ENCODE peak calls at places on chromosomes 12 and 14, in seven cellular contexts. G, U, F, B, R, P and Z are unnamed samples.
A peak's percentile ranks its signal among the peaks of the same experiment; 100 is the strongest.

GRCh38 chr12:103879048-103879692 is 38.1 kb upstream of the NT5DC3 start:
- DNase-seq in G (no peak), U (no peak), F (no peak), B (no peak), R (no peak), P (no peak), Z (no peak)

GRCh38 chr14:99424306-99424877 is 56.3 kb downstream of the SETD3 start:
- DNase-seq in G (no peak), U (no peak), F (no peak), B (no peak), R (no peak), P (no peak), Z (no peak)

GRCh38 chr12:132207083-132207775 is 63.0 kb downstream of the NOC4L start:
- DNase-seq in G (no peak), U (no peak), F (no peak), B (no peak), R (no peak), P (no peak), Z (no peak)

GRCh38 chr14:102080183-102081080 is 6.4 kb downstream of the HSP90AA1 start:
- DNase-seq in G (no peak), U (no peak), F (no peak), B (no peak), R (no peak), P (no peak), Z (no peak)

GRCh38 chr14:53942970-53943750 is 13.5 kb downstream of the BMP4 start:
- DNase-seq in G (no peak), U (no peak), F (no peak), B (no peak), R (no peak), P (no peak), Z (no peak)

GRCh38 chr12:6080149-6081045 is 44.1 kb downstream of the VWF start:
- DNase-seq in G (no peak), U (no peak), F (no peak), B (no peak), R (no peak), P (no peak), Z (no peak)

GRCh38 chr12:70982991-70983390 is 62.5 kb upstream of the PTPRR start:
- DNase-seq in G (no peak), U (no peak), F (no peak), B (no peak), R (no peak), P (no peak), Z (no peak)

GRCh38 chr12:107650977-107651376 is 34.6 kb upstream of the PWP1 start:
- DNase-seq in G (no peak), U (no peak), F (no peak), B (no peak), R (no peak), P (no peak), Z (no peak)

GRCh38 chr12:52813885-52814709 is at the start of gene KRT4:
- DNase-seq in G (no peak), U (no peak), F (no peak), B (no peak), R (peak; percentile 53), P (no peak), Z (no peak)

GRCh38 chr14:77025744-77026165 is 2.8 kb downstream of the IRF2BPL start:
- DNase-seq in G (no peak), U (no peak), F (peak; percentile 44), B (no peak), R (peak; percentile 41), P (no peak), Z (no peak)

GRCh38 chr14:25472700-25473099 is 422.8 kb upstream of the STXBP6 start:
- DNase-seq in G (no peak), U (no peak), F (no peak), B (no peak), R (no peak), P (no peak), Z (no peak)

GRCh38 chr12:54662028-54662427 is 13.9 kb upstream of the DCD start:
- DNase-seq in G (no peak), U (no peak), F (no peak), B (no peak), R (no peak), P (no peak), Z (no peak)

GRCh38 chr12:103840399-103840880 is 594 bp downstream of the NT5DC3 start:
- DNase-seq in G (peak; percentile 42), U (no peak), F (peak; percentile 36), B (no peak), R (peak; percentile 42), P (no peak), Z (no peak)

GRCh38 chr12:128807161-128807724 is 16.5 kb downstream of the SLC15A4 start:
- DNase-seq in G (no peak), U (peak; percentile 44), F (peak; percentile 17), B (no peak), R (no peak), P (no peak), Z (peak; percentile 31)

GRCh38 chr12:46357438-46358324 is 14.9 kb downstream of the SLC38A2 start:
- DNase-seq in G (no peak), U (no peak), F (no peak), B (no peak), R (peak; percentile 70), P (no peak), Z (no peak)

GRCh38 chr12:14367097-14367661 is 1.7 kb downstream of the ATF7IP start:
- DNase-seq in G (no peak), U (no peak), F (no peak), B (no peak), R (peak; percentile 17), P (no peak), Z (no peak)

GRCh38 chr12:77062846-77063461 is 2.4 kb downstream of the E2F7 start:
- DNase-seq in G (no peak), U (no peak), F (no peak), B (no peak), R (peak; percentile 41), P (peak; percentile 76), Z (no peak)

GRCh38 chr14:99333841-99334240 is 61.8 kb upstream of the BCL11B start:
- DNase-seq in G (no peak), U (no peak), F (no peak), B (no peak), R (no peak), P (no peak), Z (no peak)

GRCh38 chr12:75994069-75994740 is 37.4 kb downstream of the PHLDA1 start:
- DNase-seq in G (peak; percentile 58), U (no peak), F (no peak), B (no peak), R (no peak), P (no peak), Z (no peak)

GRCh38 chr14:29913550-29913949 is 14.1 kb downstream of the PRKD1 start:
- DNase-seq in G (no peak), U (no peak), F (no peak), B (no peak), R (no peak), P (no peak), Z (no peak)

GRCh38 chr12:6697584-6698351 is 2.8 kb downstream of the PIANP start:
- DNase-seq in G (peak; percentile 15), U (no peak), F (peak; percentile 21), B (no peak), R (peak; percentile 80), P (peak; percentile 55), Z (peak; percentile 48)

GRCh38 chr14:95891742-95892141 is 15.1 kb downstream of the TUNAR start:
- DNase-seq in G (no peak), U (no peak), F (no peak), B (no peak), R (peak; percentile 91), P (no peak), Z (no peak)

GRCh38 chr12:117968084-117968789 is 553 bp downstream of the KSR2 start:
- DNase-seq in G (no peak), U (no peak), F (no peak), B (no peak), R (no peak), P (no peak), Z (no peak)

GRCh38 chr12:68800294-68800693 is 7.7 kb upstream of the MDM2 start:
- DNase-seq in G (no peak), U (no peak), F (no peak), B (no peak), R (no peak), P (peak; percentile 34), Z (no peak)

GRCh38 chr12:82089369-82090121 is 268.6 kb downstream of the CCDC59 start:
- DNase-seq in G (no peak), U (no peak), F (no peak), B (no peak), R (no peak), P (no peak), Z (no peak)

GRCh38 chr14:48304729-48305128 is 629.3 kb upstream of the MDGA2 start:
- DNase-seq in G (no peak), U (no peak), F (no peak), B (no peak), R (no peak), P (no peak), Z (no peak)

GRCh38 chr12:54431911-54432814 is 13.1 kb upstream of the ITGA5 start:
- DNase-seq in G (no peak), U (no peak), F (no peak), B (no peak), R (peak; percentile 79), P (peak; percentile 23), Z (no peak)

GRCh38 chr12:5257763-5258475 is 174.0 kb upstream of the NTF3 start:
- DNase-seq in G (no peak), U (no peak), F (no peak), B (no peak), R (no peak), P (no peak), Z (no peak)

GRCh38 chr14:105092912-105093425 is 27.7 kb upstream of the GPR132 start:
- DNase-seq in G (peak; percentile 68), U (no peak), F (peak; percentile 61), B (peak; percentile 66), R (peak; percentile 68), P (peak; percentile 56), Z (peak; percentile 49)

GRCh38 chr12:69161835-69162234 is 77.5 kb upstream of the CPSF6 start:
- DNase-seq in G (peak; percentile 77), U (no peak), F (no peak), B (peak; percentile 12), R (peak; percentile 16), P (no peak), Z (peak; percentile 13)

GRCh38 chr14:50359631-50360030 is 37.0 kb downstream of the CDKL1 start:
- DNase-seq in G (no peak), U (no peak), F (no peak), B (no peak), R (no peak), P (no peak), Z (no peak)

GRCh38 chr12:9649532-9649940 is 20.0 kb upstream of the CLEC2D start:
- DNase-seq in G (no peak), U (no peak), F (no peak), B (no peak), R (no peak), P (no peak), Z (no peak)

GRCh38 chr12:11677752-11678151 is 28.3 kb downstream of the ETV6 start:
- DNase-seq in G (no peak), U (no peak), F (no peak), B (no peak), R (no peak), P (no peak), Z (no peak)

GRCh38 chr12:227923-228845 is 14.2 kb upstream of the SLC6A12 start:
- DNase-seq in G (no peak), U (no peak), F (no peak), B (no peak), R (no peak), P (no peak), Z (no peak)

GRCh38 chr14:63266106-63266505 is 52.6 kb downstream of the GPHB5 start:
- DNase-seq in G (no peak), U (no peak), F (no peak), B (no peak), R (no peak), P (no peak), Z (no peak)

GRCh38 chr12:64682572-64683277 is 72.4 kb downstream of the RASSF3 start:
- DNase-seq in G (no peak), U (no peak), F (no peak), B (no peak), R (no peak), P (no peak), Z (peak; percentile 5)

GRCh38 chr12:11705010-11705409 is 55.5 kb downstream of the ETV6 start:
- DNase-seq in G (no peak), U (no peak), F (no peak), B (no peak), R (peak; percentile 84), P (peak; percentile 52), Z (no peak)

GRCh38 chr14:59427653-59428578 is 37.3 kb downstream of the GPR135 start:
- DNase-seq in G (no peak), U (no peak), F (peak; percentile 11), B (no peak), R (peak; percentile 56), P (no peak), Z (no peak)